ENCODE peak calls at places on chromosomes 1 and 21, in seven cellular contexts. F is foreskin fibroblast, O is fibroblast of lung, B is hepatocyte, T is AG10803, H is tibial artery, D is astrocyte. Z is an unnamed sample.

GRCh38 chr1:58755468-58755872 is 28.4 kb downstream of the JUN start:
- DNase-seq in B (peak), O (peak), H (peak), T (peak), F (peak), D (peak), Z (no peak)

GRCh38 chr1:216888721-216889120 is 165.5 kb upstream of the ESRRG start:
- DNase-seq in B (no peak), D (no peak), F (no peak), T (no peak), H (no peak), O (no peak), Z (no peak)

GRCh38 chr1:201773764-201774163 is 55.2 kb upstream of the IPO9 start:
- DNase-seq in T (no peak), H (no peak), B (no peak), O (peak), D (peak), F (no peak), Z (no peak)

GRCh38 chr21:27464643-27465042 is 497.8 kb upstream of the ADAMTS5 start:
- DNase-seq in H (no peak), T (peak), B (no peak), F (no peak), D (peak), O (peak), Z (no peak)

GRCh38 chr1:78240755-78241154 is 195.0 kb downstream of the GIPC2 start:
- DNase-seq in D (peak), T (peak), F (no peak), H (no peak), B (no peak), O (peak), Z (no peak)

GRCh38 chr1:56973898-56974752 is 8.3 kb upstream of the C8B start:
- DNase-seq in D (no peak), B (no peak), H (no peak), O (no peak), T (peak), F (no peak), Z (no peak)

GRCh38 chr21:16535100-16535418 is 805.3 kb downstream of the USP25 start:
- DNase-seq in B (no peak), F (peak), H (peak), D (peak), T (peak), O (peak), Z (no peak)

GRCh38 chr1:44033756-44034155 is 2.5 kb upstream of the SLC6A9 start:
- DNase-seq in O (no peak), T (no peak), D (no peak), F (no peak), H (no peak), B (no peak), Z (no peak)

GRCh38 chr1:234326493-234327366 is 46.5 kb upstream of the COA6 start:
- DNase-seq in H (peak), O (peak), B (peak), D (no peak), F (peak), T (peak), Z (peak)

GRCh38 chr1:198520524-198521254 is 19.8 kb downstream of the ATP6V1G3 start:
- DNase-seq in O (peak), H (no peak), F (no peak), D (peak), T (no peak), B (no peak), Z (no peak)

GRCh38 chr21:36321325-36322082 is 1.5 kb downstream of the MORC3 start:
- DNase-seq in B (peak), D (peak), T (peak), H (no peak), F (no peak), O (peak), Z (no peak)

GRCh38 chr1:27153549-27153886 is 1.4 kb downstream of the SLC9A1 start:
- DNase-seq in D (peak), O (no peak), F (no peak), B (no peak), H (peak), T (no peak), Z (no peak)

GRCh38 chr1:215132156-215132555 is 49.6 kb downstream of the KCNK2 start:
- DNase-seq in D (peak), H (no peak), T (peak), B (no peak), F (no peak), O (peak), Z (no peak)

GRCh38 chr1:110962892-110963665 is 643 bp downstream of the LRIF1 start:
- DNase-seq in H (peak), D (peak), T (peak), B (peak), O (peak), F (peak), Z (peak)

GRCh38 chr1:231985624-231986023 is 359.0 kb downstream of the DISC1 start:
- DNase-seq in B (no peak), T (no peak), F (no peak), H (no peak), D (no peak), O (no peak), Z (no peak)

GRCh38 chr1:98316286-98316685 is 345.2 kb upstream of the SNX7 start:
- DNase-seq in B (peak), D (peak), O (peak), F (peak), H (no peak), T (peak), Z (no peak)

GRCh38 chr1:224492632-224493031 is 58.0 kb upstream of the WDR26 start:
- DNase-seq in B (no peak), T (no peak), O (no peak), H (no peak), F (no peak), D (no peak), Z (no peak)

GRCh38 chr1:17196496-17197180 is 8.3 kb upstream of the PADI1 start:
- DNase-seq in D (no peak), F (no peak), B (no peak), O (no peak), H (no peak), T (no peak), Z (no peak)

GRCh38 chr1:115757866-115758265 is 10.6 kb downstream of the CASQ2 start:
- DNase-seq in D (no peak), B (no peak), H (no peak), O (no peak), T (peak), F (no peak), Z (no peak)

GRCh38 chr1:89780721-89781120 is 40.1 kb upstream of the LRRC8D start:
- DNase-seq in O (peak), T (peak), D (peak), B (peak), F (peak), H (no peak), Z (no peak)

GRCh38 chr1:164771001-164771550 is 212.1 kb downstream of the PBX1 start:
- DNase-seq in D (peak), O (peak), T (peak), F (no peak), B (no peak), H (no peak), Z (no peak)

GRCh38 chr1:60149254-60149653 is 75.7 kb upstream of the C1orf87 start:
- DNase-seq in H (peak), F (no peak), O (no peak), B (peak), T (no peak), D (no peak), Z (no peak)

GRCh38 chr1:182889997-182890396 is 50.9 kb downstream of the DHX9 start:
- DNase-seq in F (no peak), B (no peak), D (no peak), H (no peak), O (peak), T (no peak), Z (no peak)

GRCh38 chr1:248813546-248813945 is 12.2 kb downstream of the SH3BP5L start:
- DNase-seq in F (no peak), B (no peak), T (no peak), O (no peak), H (no peak), D (no peak), Z (no peak)

GRCh38 chr21:34017127-34017961 is 56.0 kb upstream of the MRPS6 start:
- DNase-seq in F (no peak), B (no peak), O (peak), H (no peak), D (peak), T (peak), Z (no peak)

GRCh38 chr1:177914603-177915002 is 55.3 kb downstream of the SEC16B start:
- DNase-seq in B (no peak), O (peak), H (no peak), F (no peak), T (no peak), D (peak), Z (no peak)

GRCh38 chr1:177909416-177909815 is 60.4 kb downstream of the SEC16B start:
- DNase-seq in D (no peak), O (no peak), F (no peak), B (no peak), T (no peak), H (no peak), Z (no peak)

GRCh38 chr1:177912991-177913390 is 56.9 kb downstream of the SEC16B start:
- DNase-seq in O (peak), D (no peak), T (peak), F (no peak), H (no peak), B (no peak), Z (no peak)

GRCh38 chr1:177915641-177916040 is 54.2 kb downstream of the SEC16B start:
- DNase-seq in T (no peak), D (no peak), H (no peak), O (no peak), F (no peak), B (no peak), Z (no peak)

DNA sequence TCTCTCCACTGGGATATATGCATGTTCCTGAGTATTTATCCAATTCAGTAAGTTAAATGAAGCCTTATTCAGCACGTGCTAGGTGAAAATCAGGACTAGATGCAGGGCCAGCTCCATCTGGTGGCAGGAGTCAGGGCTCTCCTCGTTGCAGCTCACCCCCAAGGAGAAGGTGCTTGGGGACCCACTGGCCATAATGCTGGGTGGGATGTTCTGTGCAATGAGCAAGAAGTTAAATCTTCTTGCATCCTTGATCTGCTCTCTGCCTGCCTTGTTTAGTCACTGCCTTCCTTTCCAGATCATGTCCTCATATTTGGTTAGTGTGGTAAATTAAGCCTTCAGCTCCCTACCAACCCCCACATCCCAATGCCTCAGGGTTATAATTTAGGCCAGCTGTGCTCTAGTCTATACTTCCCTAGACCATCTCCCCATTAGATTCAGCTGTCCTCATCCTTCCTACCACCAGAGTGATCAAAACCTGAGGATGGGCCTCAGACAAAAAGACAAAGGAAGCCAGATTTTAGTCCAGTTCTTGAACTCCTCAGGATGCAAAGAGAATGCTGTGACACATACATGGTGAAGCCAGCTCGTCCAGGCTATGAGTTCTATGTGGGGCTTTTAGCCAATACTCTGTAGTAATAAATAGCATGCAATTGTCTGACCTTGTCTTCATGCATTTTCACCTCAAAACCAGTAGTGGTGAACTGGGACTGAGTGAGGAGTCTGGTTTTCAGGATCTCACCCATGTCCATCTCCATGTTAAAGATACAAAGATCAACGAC is 55.9 kb downstream of the SEC16B start:
- DNase-seq in H (no peak), B (peak), F (peak), T (peak), O (peak), D (peak), Z (no peak)
- TF ChIP-seq CTCF in H (no peak), B (peak), F (peak), T (peak), O (peak), D (peak), Z (no peak)

DNA sequence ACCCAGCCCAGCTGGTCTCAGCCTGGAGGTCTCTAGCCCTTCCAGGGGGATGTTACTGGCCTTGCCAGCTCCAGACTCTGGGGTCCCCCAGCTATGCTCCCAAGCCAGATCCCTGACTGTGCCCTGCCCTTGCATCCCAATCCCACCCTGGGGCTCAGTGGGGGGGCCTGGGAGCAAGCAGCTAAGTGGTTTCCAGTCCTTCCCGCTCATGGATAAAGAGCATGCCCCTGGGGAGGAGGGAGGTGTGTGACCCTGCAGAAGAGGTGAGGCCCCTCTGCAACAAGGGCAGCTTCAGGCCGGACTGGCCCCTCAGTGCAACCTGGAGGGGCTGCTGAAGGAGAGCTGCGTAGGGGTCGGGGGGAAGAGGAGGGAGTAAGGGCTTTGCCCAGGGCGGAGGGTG is 2.8 kb downstream of the OBSCN start:
- DNase-seq in B (no peak), T (no peak), H (no peak), F (no peak), D (no peak), O (no peak), Z (no peak)
- TF ChIP-seq CTCF in B (no peak), T (no peak), H (no peak), F (no peak), D (no peak), O (no peak), Z (no peak)

GRCh38 chr1:30513396-30514136 is 209.8 kb downstream of the MATN1 start:
- DNase-seq in H (no peak), F (no peak), D (no peak), B (peak), O (no peak), T (no peak), Z (no peak)

GRCh38 chr1:30512922-30513265 is 210.5 kb downstream of the MATN1 start:
- DNase-seq in B (no peak), T (no peak), O (no peak), H (no peak), F (no peak), D (no peak), Z (no peak)

GRCh38 chr1:30515746-30516504 is 207.5 kb downstream of the MATN1 start:
- DNase-seq in D (no peak), O (no peak), H (peak), T (no peak), F (no peak), B (no peak), Z (no peak)

GRCh38 chr1:30514945-30515344 is 208.4 kb downstream of the MATN1 start:
- DNase-seq in B (no peak), T (no peak), D (no peak), O (no peak), F (no peak), H (no peak), Z (no peak)

DNA sequence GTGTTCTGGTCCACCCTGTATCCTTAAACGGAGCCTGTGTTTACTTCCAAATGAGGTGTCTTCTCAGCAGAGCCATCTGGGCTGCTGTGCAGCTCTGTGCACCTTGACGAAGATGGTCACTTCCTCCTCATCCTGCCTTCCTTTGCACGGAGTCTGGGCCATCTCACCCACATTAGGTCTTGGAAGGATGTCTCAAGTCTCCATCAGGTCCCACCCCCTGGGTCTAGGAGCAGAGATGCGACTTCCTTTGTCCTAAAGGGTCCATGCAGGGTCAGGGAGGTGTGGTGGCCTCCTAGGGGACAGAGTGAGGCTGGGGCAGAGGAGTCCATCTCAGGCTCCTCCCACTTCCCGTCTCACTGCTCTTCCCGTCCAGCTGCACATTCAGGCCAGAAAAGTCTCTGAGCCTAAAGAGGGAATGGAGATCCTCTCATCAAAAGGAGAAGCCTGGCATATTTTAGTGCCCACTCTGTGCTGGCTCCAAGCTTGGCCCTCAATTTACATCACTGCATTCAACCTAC is 209.2 kb downstream of the MATN1 start:
- DNase-seq in H (peak), D (no peak), O (no peak), B (no peak), F (no peak), T (no peak), Z (no peak)
- TF ChIP-seq CTCF in H (no peak), D (no peak), O (no peak), B (no peak), F (no peak), T (no peak), Z (no peak)

GRCh38 chr1:168636200-168636599 is 59.8 kb downstream of the XCL1 start:
- DNase-seq in D (no peak), H (no peak), B (peak), T (no peak), F (no peak), O (no peak), Z (no peak)
- TF ChIP-seq CTCF in D (no peak), H (no peak), B (peak), T (peak), F (no peak), O (no peak), Z (no peak)

DNA sequence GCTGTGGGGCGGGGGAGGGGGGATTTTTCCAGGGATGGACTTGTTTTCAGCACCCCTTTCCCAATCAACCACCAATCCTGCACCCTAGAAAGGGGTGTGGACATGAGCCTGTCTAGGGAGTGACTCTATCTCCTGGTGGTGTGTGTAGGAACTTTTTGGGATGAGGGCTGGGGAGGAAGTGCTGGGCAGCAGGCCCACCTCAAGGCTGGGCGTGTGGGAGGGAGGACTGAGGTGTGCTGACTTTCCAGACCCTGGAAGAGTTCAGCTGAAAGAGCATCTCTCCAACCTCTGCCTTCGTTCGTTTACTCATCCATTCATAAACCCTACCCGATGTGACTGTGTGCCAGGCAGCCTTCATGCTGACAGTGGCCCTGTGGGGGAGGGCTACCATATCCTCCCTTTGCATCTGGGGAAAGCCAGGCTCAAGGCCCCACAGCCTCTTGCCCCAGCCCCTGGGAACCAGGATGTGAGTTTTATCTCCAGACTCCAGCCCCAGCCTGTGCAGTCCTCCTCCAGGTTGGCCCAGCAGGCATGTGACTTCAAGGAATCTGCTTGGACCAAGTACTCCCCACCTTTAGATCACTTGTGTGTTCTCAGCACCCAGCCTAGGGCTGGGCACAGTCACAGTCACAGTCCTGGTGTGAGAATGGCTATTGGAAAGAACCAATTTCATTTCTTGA is 6.7 kb downstream of the KNCN start:
- DNase-seq in D (no peak), T (no peak), H (no peak), O (no peak), F (no peak), B (no peak), Z (no peak)
- TF ChIP-seq CTCF in D (no peak), T (no peak), H (no peak), O (no peak), F (no peak), B (no peak), Z (no peak)

GRCh38 chr1:101592861-101593260 is 356.0 kb downstream of the S1PR1 start:
- DNase-seq in D (peak), B (no peak), O (peak), T (no peak), H (no peak), F (no peak), Z (no peak)

GRCh38 chr1:101587749-101588148 is 350.9 kb downstream of the S1PR1 start:
- DNase-seq in F (no peak), O (peak), D (peak), T (no peak), H (no peak), B (peak), Z (no peak)

DNA sequence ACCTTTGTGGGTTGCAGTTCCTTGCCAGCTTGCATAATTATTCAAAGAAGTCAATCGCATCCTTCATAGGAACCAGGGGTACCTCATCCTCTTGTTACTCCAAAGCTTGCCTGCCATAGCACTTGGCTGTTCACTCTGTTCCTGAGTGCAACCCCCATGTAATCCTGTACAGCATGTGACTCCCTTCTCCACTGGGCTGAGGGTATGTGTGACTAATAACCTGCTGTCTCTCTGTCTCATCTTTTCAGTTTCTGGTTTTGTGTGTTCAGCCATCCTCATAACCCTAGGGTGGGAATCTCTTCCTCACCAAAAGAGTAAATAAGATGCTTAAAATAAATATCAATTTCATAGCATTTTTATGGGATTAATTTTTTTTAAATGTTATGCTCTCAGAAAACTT is 351.9 kb downstream of the S1PR1 start:
- DNase-seq in D (no peak), T (no peak), F (no peak), O (peak), B (no peak), H (no peak), Z (no peak)
- TF ChIP-seq CTCF in D (no peak), T (no peak), F (no peak), O (no peak), B (no peak), H (no peak), Z (no peak)

GRCh38 chr1:117605811-117606607 is at the start of gene TENT5C:
- DNase-seq in H (peak), B (peak), O (peak), F (peak), D (peak), T (peak), Z (peak)
- TF ChIP-seq CTCF in H (peak), B (peak), O (no peak), F (no peak), D (no peak), T (peak), Z (no peak)

DNA sequence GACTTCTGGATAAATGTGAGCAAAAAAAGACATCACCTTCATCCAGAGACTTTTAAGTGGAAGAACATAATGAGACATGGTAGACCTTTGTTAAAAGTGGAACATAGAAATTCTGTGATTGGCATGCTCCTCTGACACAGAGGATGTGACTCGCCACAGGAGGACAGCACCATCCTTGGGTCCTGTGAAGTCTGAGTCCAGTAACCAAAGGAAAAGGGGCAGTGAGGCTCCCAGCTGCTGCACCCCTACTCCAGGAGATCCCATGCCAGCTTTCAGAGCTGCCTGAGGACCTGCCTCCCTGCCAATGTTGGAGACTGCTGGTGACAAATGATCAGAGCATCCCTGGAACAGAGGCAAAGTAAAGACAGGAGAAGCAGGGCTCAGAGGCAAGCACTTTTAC is 136.2 kb downstream of the BRINP2 start:
- DNase-seq in H (no peak), O (peak), F (peak), D (no peak), T (no peak), B (no peak), Z (no peak)
- TF ChIP-seq CTCF in H (no peak), O (no peak), F (no peak), D (no peak), T (no peak), B (no peak), Z (no peak)